ENCODE peak calls at places on chromosomes 1 and 21, in four cellular contexts. V is HepG2, U is K562, Q is GM12878. A is an unnamed sample.

GRCh38 chr1:150165622-150166612 is 16.2 kb downstream of the PLEKHO1 start:
- DNase-seq in V (peak), U (peak), Q (no peak), A (peak)

GRCh38 chr1:218409946-218410510 is 64.9 kb downstream of the TGFB2 start:
- DNase-seq in V (no peak), U (no peak), Q (no peak), A (no peak)

GRCh38 chr1:180773210-180773865 is 139.4 kb upstream of the KIAA1614 start:
- DNase-seq in V (no peak), U (no peak), Q (no peak), A (no peak)

GRCh38 chr1:162206749-162207635 is 137.5 kb downstream of the NOS1AP start:
- DNase-seq in V (peak), U (no peak), Q (no peak), A (peak)

GRCh38 chr1:245800901-245801605 is 646.3 kb downstream of the KIF26B start:
- DNase-seq in V (no peak), U (no peak), Q (no peak), A (no peak)

GRCh38 chr1:9426291-9426711 is 113.0 kb upstream of the SLC25A33 start:
- DNase-seq in V (no peak), U (no peak), Q (peak), A (no peak)

GRCh38 chr1:23530750-23531651 is at the start of gene E2F2:
- DNase-seq in V (peak), U (peak), Q (no peak), A (peak)

GRCh38 chr1:40944326-40944725 is 35.2 kb upstream of the CTPS1 start:
- DNase-seq in V (peak), U (no peak), Q (no peak), A (peak)

GRCh38 chr1:54489627-54490240 is 58.3 kb upstream of the ACOT11 start:
- DNase-seq in V (no peak), U (no peak), Q (no peak), A (no peak)

GRCh38 chr1:228544021-228544850 is 57.1 kb downstream of the RNF187 start:
- DNase-seq in V (no peak), U (no peak), Q (no peak), A (peak)

GRCh38 chr21:29164330-29164942 is 34.0 kb downstream of the MAP3K7CL start:
- DNase-seq in V (peak), U (peak), Q (no peak), A (peak)

GRCh38 chr1:178491721-178492120 is 5.0 kb downstream of the CLEC20A start:
- DNase-seq in V (no peak), U (no peak), Q (no peak), A (no peak)

GRCh38 chr1:214643032-214643431 is 40.0 kb downstream of the CENPF start:
- DNase-seq in V (no peak), U (no peak), Q (no peak), A (no peak)

GRCh38 chr1:9363061-9363471 is 70.4 kb downstream of the SPSB1 start:
- DNase-seq in V (no peak), U (no peak), Q (no peak), A (no peak)

DNA sequence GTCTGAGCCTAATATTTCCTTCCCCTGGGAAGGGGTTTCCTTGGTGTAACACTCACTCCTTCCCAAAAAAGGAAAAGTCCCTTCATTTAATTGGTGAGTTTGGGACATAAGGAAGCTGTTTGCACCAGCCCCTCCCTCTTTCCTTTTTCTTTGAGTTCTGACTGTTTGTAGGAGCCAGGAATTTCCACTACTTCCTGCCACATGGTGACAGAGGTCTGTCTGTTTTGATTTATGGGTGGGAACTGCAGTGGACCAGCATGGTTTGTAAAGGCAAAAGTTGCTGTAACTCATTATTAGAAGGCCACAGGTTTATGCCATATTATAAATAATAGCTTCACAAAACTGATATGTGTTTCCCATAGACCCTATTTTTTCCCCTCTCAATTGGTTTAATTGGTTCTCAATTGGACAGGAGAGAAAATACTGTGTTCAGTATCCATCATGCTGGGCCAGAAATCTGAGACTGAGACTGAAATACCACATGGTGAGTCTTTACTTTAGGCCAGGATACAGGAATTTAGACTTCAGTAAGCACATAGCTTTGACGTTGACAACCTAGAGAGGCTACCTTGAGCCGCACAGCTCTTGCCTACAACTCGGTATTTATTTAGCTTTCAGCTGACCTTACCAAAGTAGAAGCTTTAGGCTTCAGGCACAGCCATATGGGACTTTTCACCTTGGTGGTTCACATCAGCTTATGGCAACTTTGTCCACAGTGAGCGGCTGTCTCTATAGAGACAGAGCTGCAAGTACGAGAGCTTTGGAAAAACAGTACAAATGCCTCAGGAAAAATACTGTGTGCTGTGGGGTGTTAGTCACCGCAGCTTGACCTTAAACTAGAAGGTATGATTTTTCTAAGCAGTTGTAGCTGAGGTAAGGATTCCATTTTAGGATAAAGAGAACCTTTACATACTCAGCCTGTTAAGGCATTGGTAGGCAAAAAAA is 40.0 kb upstream of the RGS7 start:
- DNase-seq in V (no peak), U (no peak), Q (no peak), A (peak)
- TF ChIP-seq JUNB in V (no peak), U (no peak), Q (no peak), A (no peak)

GRCh38 chr1:109466440-109467300 is at the start of gene SYPL2:
- DNase-seq in V (no peak), U (peak), Q (no peak), A (peak)
- TF ChIP-seq EZH2 in V (no peak), U (peak), Q (no peak), A (peak)

GRCh38 chr1:60299581-60299980 is 226.0 kb upstream of the C1orf87 start:
- DNase-seq in V (no peak), U (no peak), Q (no peak), A (no peak)

GRCh38 chr1:60298290-60298689 is 224.7 kb upstream of the C1orf87 start:
- DNase-seq in V (no peak), U (no peak), Q (no peak), A (no peak)

DNA sequence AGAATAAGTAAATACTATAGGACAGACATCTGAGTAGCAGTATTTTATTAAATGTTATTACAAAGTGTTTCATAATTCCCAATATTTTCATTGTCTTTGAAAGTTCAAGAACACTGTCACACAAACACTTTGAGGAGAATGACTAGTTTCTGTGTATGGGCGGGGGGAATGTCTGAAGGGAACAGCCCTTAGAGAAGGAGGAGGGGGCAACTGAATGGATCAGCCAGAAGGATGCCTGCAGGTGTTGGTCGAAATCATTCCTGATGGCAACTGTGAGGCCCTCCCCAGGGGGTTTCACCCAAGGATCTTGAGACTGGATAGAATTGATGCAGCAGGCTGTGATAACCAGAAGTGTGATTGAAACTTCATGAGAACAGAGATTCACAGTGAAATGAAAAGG is 223.2 kb upstream of the C1orf87 start:
- DNase-seq in V (no peak), U (no peak), Q (no peak), A (no peak)
- TF ChIP-seq JUNB in V (no peak), U (no peak), Q (no peak), A (no peak)

GRCh38 chr1:3069491-3070303 is 694 bp downstream of the PRDM16 start:
- DNase-seq in V (peak), U (no peak), Q (no peak), A (peak)

GRCh38 chr1:3070304-3070653 is 1.3 kb downstream of the PRDM16 start:
- DNase-seq in V (no peak), U (no peak), Q (no peak), A (no peak)

GRCh38 chr1:3071507-3072177 is 2.6 kb downstream of the PRDM16 start:
- DNase-seq in V (no peak), U (no peak), Q (no peak), A (no peak)

GRCh38 chr1:3072178-3072947 is 3.4 kb downstream of the PRDM16 start:
- DNase-seq in V (no peak), U (no peak), Q (no peak), A (peak)

DNA sequence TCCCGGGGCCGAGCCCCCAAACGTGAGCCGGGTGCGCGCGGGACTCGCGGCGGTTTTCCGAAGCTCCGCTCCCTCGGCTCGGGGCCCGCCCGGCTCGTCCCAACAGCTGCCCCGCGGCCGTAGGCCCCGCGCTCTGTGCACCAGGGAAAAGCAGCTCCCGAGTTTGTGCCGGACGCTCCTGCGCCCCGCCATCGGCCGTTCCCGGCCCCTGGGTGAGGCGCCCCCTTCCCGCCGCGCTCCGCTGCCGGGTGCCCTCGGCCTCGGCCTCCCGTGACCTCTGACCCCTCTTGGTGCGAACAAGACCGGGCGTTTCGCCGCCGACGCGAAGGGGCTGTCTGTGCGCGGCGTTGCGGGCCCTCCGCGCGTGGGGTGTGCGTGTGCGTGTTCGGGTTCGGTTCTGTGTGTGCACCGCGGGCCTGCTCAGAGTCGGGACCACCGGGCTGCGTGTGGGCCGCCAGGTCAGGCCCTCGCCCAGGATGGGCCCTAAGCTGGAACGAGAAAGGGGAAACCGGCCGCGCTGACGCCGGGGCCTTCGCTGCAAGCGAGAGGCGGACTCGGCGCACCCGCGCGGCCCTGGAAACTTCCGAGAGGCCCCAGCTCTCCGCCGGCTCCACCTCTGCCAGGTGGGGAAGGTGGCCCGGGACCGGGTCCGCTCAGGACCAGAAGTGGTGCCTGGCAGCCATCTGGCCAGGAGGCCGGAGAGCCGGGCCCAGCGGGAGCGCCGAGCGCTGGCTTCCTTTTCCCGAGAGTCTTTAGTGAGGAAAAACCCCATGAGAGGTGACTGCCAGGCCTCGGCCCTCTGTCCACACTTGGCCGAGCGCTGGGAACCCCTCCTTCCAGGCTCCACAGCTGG is 1.9 kb downstream of the PRDM16 start:
- DNase-seq in V (no peak), U (no peak), Q (no peak), A (peak)
- TF ChIP-seq EZH2 in V (peak), U (no peak), Q (no peak), A (peak)